ENCODE peak calls at places on chromosomes 7 and 10, in four cellular contexts. One of them, this sample, is unnamed.

GRCh38 chr10:35058686-35059085 is 31.5 kb downstream of the CUL2 start:
- DNase-seq in neuronal stem cell: no peak
- DNase-seq in activated CD4-positive, alpha-beta T cell treated with anti-CD3 and anti-CD28 coated beads, Interleukin-2, amount 50 U/mL, for 1 hour: no peak
- DNase-seq in nucleus accumbens: no peak
- DNase-seq in this sample: no peak

GRCh38 chr7:69781412-69781846 is 183.2 kb downstream of the AUTS2 start:
- DNase-seq in activated CD4-positive, alpha-beta T cell treated with anti-CD3 and anti-CD28 coated beads, Interleukin-2, amount 50 U/mL, for 1 hour: no peak
- DNase-seq in nucleus accumbens: no peak
- DNase-seq in neuronal stem cell: no peak
- DNase-seq in this sample: no peak

GRCh38 chr10:5508786-5509185 is 9.4 kb upstream of the CALML5 start:
- DNase-seq in neuronal stem cell: no peak
- DNase-seq in activated CD4-positive, alpha-beta T cell treated with anti-CD3 and anti-CD28 coated beads, Interleukin-2, amount 50 U/mL, for 1 hour: no peak
- DNase-seq in nucleus accumbens: no peak
- DNase-seq in this sample: no peak

GRCh38 chr10:72480861-72481260 is 126.1 kb upstream of the DNAJB12 start:
- DNase-seq in neuronal stem cell: no peak
- DNase-seq in activated CD4-positive, alpha-beta T cell treated with anti-CD3 and anti-CD28 coated beads, Interleukin-2, amount 50 U/mL, for 1 hour: no peak
- DNase-seq in nucleus accumbens: no peak
- DNase-seq in this sample: no peak

GRCh38 chr7:32479574-32480200 is 10.5 kb downstream of the LSM5 start:
- DNase-seq in nucleus accumbens: no peak
- DNase-seq in activated CD4-positive, alpha-beta T cell treated with anti-CD3 and anti-CD28 coated beads, Interleukin-2, amount 50 U/mL, for 1 hour: no peak
- DNase-seq in neuronal stem cell: no peak
- DNase-seq in this sample: no peak

GRCh38 chr7:88665892-88666514 is 93.5 kb upstream of the ZNF804B start:
- DNase-seq in activated CD4-positive, alpha-beta T cell treated with anti-CD3 and anti-CD28 coated beads, Interleukin-2, amount 50 U/mL, for 1 hour: no peak
- DNase-seq in neuronal stem cell: no peak
- DNase-seq in nucleus accumbens: no peak
- DNase-seq in this sample: no peak

GRCh38 chr10:92640110-92640509 is 47.2 kb downstream of the KIF11 start:
- DNase-seq in nucleus accumbens: no peak
- DNase-seq in activated CD4-positive, alpha-beta T cell treated with anti-CD3 and anti-CD28 coated beads, Interleukin-2, amount 50 U/mL, for 1 hour: no peak
- DNase-seq in neuronal stem cell: no peak
- DNase-seq in this sample: no peak

GRCh38 chr10:102400061-102400460 is 4.6 kb downstream of the NFKB2 start:
- DNase-seq in nucleus accumbens: no peak
- DNase-seq in activated CD4-positive, alpha-beta T cell treated with anti-CD3 and anti-CD28 coated beads, Interleukin-2, amount 50 U/mL, for 1 hour: no peak
- DNase-seq in neuronal stem cell: no peak
- DNase-seq in this sample: no peak

GRCh38 chr7:20650782-20651181 is 35.3 kb downstream of the ABCB5 start:
- DNase-seq in neuronal stem cell: no peak
- DNase-seq in nucleus accumbens: no peak
- DNase-seq in activated CD4-positive, alpha-beta T cell treated with anti-CD3 and anti-CD28 coated beads, Interleukin-2, amount 50 U/mL, for 1 hour: no peak
- DNase-seq in this sample: no peak

GRCh38 chr7:143355450-143356385 is 6.8 kb downstream of the FAM131B start:
- DNase-seq in nucleus accumbens: no peak
- DNase-seq in activated CD4-positive, alpha-beta T cell treated with anti-CD3 and anti-CD28 coated beads, Interleukin-2, amount 50 U/mL, for 1 hour: no peak
- DNase-seq in neuronal stem cell: no peak
- DNase-seq in this sample: no peak

GRCh38 chr10:11353229-11353896 is 258.1 kb downstream of the USP6NL start:
- DNase-seq in nucleus accumbens: no peak
- DNase-seq in activated CD4-positive, alpha-beta T cell treated with anti-CD3 and anti-CD28 coated beads, Interleukin-2, amount 50 U/mL, for 1 hour: no peak
- DNase-seq in neuronal stem cell: no peak
- DNase-seq in this sample: no peak

GRCh38 chr7:113100091-113100723 is 13.6 kb upstream of the GPR85 start:
- DNase-seq in nucleus accumbens: no peak
- DNase-seq in neuronal stem cell: no peak
- DNase-seq in activated CD4-positive, alpha-beta T cell treated with anti-CD3 and anti-CD28 coated beads, Interleukin-2, amount 50 U/mL, for 1 hour: no peak
- DNase-seq in this sample: no peak

GRCh38 chr7:116738378-116738777 is 66.4 kb downstream of the MET start:
- DNase-seq in neuronal stem cell: no peak
- DNase-seq in activated CD4-positive, alpha-beta T cell treated with anti-CD3 and anti-CD28 coated beads, Interleukin-2, amount 50 U/mL, for 1 hour: no peak
- DNase-seq in nucleus accumbens: no peak
- DNase-seq in this sample: no peak

GRCh38 chr7:119033641-119034040 is 809.1 kb downstream of the ANKRD7 start:
- DNase-seq in nucleus accumbens: no peak
- DNase-seq in neuronal stem cell: no peak
- DNase-seq in activated CD4-positive, alpha-beta T cell treated with anti-CD3 and anti-CD28 coated beads, Interleukin-2, amount 50 U/mL, for 1 hour: no peak
- DNase-seq in this sample: no peak

GRCh38 chr10:103284170-103284569 is 7.2 kb downstream of the INA start:
- DNase-seq in nucleus accumbens: no peak
- DNase-seq in activated CD4-positive, alpha-beta T cell treated with anti-CD3 and anti-CD28 coated beads, Interleukin-2, amount 50 U/mL, for 1 hour: no peak
- DNase-seq in neuronal stem cell: no peak
- DNase-seq in this sample: no peak

GRCh38 chr10:91462423-91462822 is 52.3 kb downstream of the HECTD2 start:
- DNase-seq in activated CD4-positive, alpha-beta T cell treated with anti-CD3 and anti-CD28 coated beads, Interleukin-2, amount 50 U/mL, for 1 hour: no peak
- DNase-seq in nucleus accumbens: no peak
- DNase-seq in neuronal stem cell: no peak
- DNase-seq in this sample: no peak

GRCh38 chr7:106737202-106737562 is 76.2 kb upstream of the CCDC71L start:
- DNase-seq in nucleus accumbens: no peak
- DNase-seq in activated CD4-positive, alpha-beta T cell treated with anti-CD3 and anti-CD28 coated beads, Interleukin-2, amount 50 U/mL, for 1 hour: no peak
- DNase-seq in neuronal stem cell: no peak
- DNase-seq in this sample: no peak

GRCh38 chr7:24963218-24963617 is 16.8 kb downstream of the OSBPL3 start:
- DNase-seq in activated CD4-positive, alpha-beta T cell treated with anti-CD3 and anti-CD28 coated beads, Interleukin-2, amount 50 U/mL, for 1 hour: peak
- DNase-seq in nucleus accumbens: peak
- DNase-seq in neuronal stem cell: no peak
- DNase-seq in this sample: peak

GRCh38 chr10:18659784-18660561 is 742 bp downstream of the ARL5B start:
- DNase-seq in neuronal stem cell: no peak
- DNase-seq in nucleus accumbens: no peak
- DNase-seq in activated CD4-positive, alpha-beta T cell treated with anti-CD3 and anti-CD28 coated beads, Interleukin-2, amount 50 U/mL, for 1 hour: no peak
- DNase-seq in this sample: no peak

GRCh38 chr10:4074559-4075407 is 289.8 kb upstream of the KLF6 start:
- DNase-seq in neuronal stem cell: no peak
- DNase-seq in activated CD4-positive, alpha-beta T cell treated with anti-CD3 and anti-CD28 coated beads, Interleukin-2, amount 50 U/mL, for 1 hour: no peak
- DNase-seq in nucleus accumbens: no peak
- DNase-seq in this sample: no peak

GRCh38 chr10:35219292-35219691 is 92.6 kb downstream of the CREM start:
- DNase-seq in neuronal stem cell: no peak
- DNase-seq in activated CD4-positive, alpha-beta T cell treated with anti-CD3 and anti-CD28 coated beads, Interleukin-2, amount 50 U/mL, for 1 hour: no peak
- DNase-seq in nucleus accumbens: no peak
- DNase-seq in this sample: no peak

GRCh38 chr10:121426307-121426706 is 171.9 kb downstream of the FGFR2 start:
- DNase-seq in nucleus accumbens: no peak
- DNase-seq in activated CD4-positive, alpha-beta T cell treated with anti-CD3 and anti-CD28 coated beads, Interleukin-2, amount 50 U/mL, for 1 hour: no peak
- DNase-seq in neuronal stem cell: no peak
- DNase-seq in this sample: no peak

GRCh38 chr7:12196386-12196785 is 14.7 kb upstream of the TMEM106B start:
- DNase-seq in nucleus accumbens: no peak
- DNase-seq in neuronal stem cell: no peak
- DNase-seq in activated CD4-positive, alpha-beta T cell treated with anti-CD3 and anti-CD28 coated beads, Interleukin-2, amount 50 U/mL, for 1 hour: no peak
- DNase-seq in this sample: no peak

GRCh38 chr10:127563718-127564553 is 14.8 kb downstream of the NPS start:
- DNase-seq in activated CD4-positive, alpha-beta T cell treated with anti-CD3 and anti-CD28 coated beads, Interleukin-2, amount 50 U/mL, for 1 hour: peak
- DNase-seq in nucleus accumbens: no peak
- DNase-seq in neuronal stem cell: no peak
- DNase-seq in this sample: no peak

GRCh38 chr10:76733441-76733840 is 904.2 kb downstream of the KCNMA1 start:
- DNase-seq in neuronal stem cell: no peak
- DNase-seq in nucleus accumbens: no peak
- DNase-seq in activated CD4-positive, alpha-beta T cell treated with anti-CD3 and anti-CD28 coated beads, Interleukin-2, amount 50 U/mL, for 1 hour: no peak
- DNase-seq in this sample: no peak

GRCh38 chr10:78388331-78389050 is 354.8 kb downstream of the RPS24 start:
- DNase-seq in neuronal stem cell: no peak
- DNase-seq in activated CD4-positive, alpha-beta T cell treated with anti-CD3 and anti-CD28 coated beads, Interleukin-2, amount 50 U/mL, for 1 hour: no peak
- DNase-seq in nucleus accumbens: no peak
- DNase-seq in this sample: no peak

GRCh38 chr7:52920977-52921376 is 114.5 kb upstream of the POM121L12 start:
- DNase-seq in neuronal stem cell: no peak
- DNase-seq in activated CD4-positive, alpha-beta T cell treated with anti-CD3 and anti-CD28 coated beads, Interleukin-2, amount 50 U/mL, for 1 hour: no peak
- DNase-seq in nucleus accumbens: no peak
- DNase-seq in this sample: no peak

GRCh38 chr7:34011017-34011680 is 105.8 kb downstream of the BMPER start:
- DNase-seq in nucleus accumbens: no peak
- DNase-seq in neuronal stem cell: no peak
- DNase-seq in activated CD4-positive, alpha-beta T cell treated with anti-CD3 and anti-CD28 coated beads, Interleukin-2, amount 50 U/mL, for 1 hour: no peak
- DNase-seq in this sample: no peak

GRCh38 chr7:47669178-47669878 is 87.4 kb upstream of the TNS3 start:
- DNase-seq in neuronal stem cell: no peak
- DNase-seq in activated CD4-positive, alpha-beta T cell treated with anti-CD3 and anti-CD28 coated beads, Interleukin-2, amount 50 U/mL, for 1 hour: no peak
- DNase-seq in nucleus accumbens: peak
- DNase-seq in this sample: no peak

GRCh38 chr7:128094686-128095085 is 63.4 kb upstream of the LRRC4 start:
- DNase-seq in activated CD4-positive, alpha-beta T cell treated with anti-CD3 and anti-CD28 coated beads, Interleukin-2, amount 50 U/mL, for 1 hour: no peak
- DNase-seq in neuronal stem cell: no peak
- DNase-seq in nucleus accumbens: no peak
- DNase-seq in this sample: no peak

GRCh38 chr10:31623466-31623865 is 304.4 kb downstream of the ZEB1 start:
- DNase-seq in neuronal stem cell: no peak
- DNase-seq in nucleus accumbens: no peak
- DNase-seq in activated CD4-positive, alpha-beta T cell treated with anti-CD3 and anti-CD28 coated beads, Interleukin-2, amount 50 U/mL, for 1 hour: no peak
- DNase-seq in this sample: no peak

GRCh38 chr7:151925446-151926335 is 30.6 kb upstream of the GALNTL5 start:
- DNase-seq in activated CD4-positive, alpha-beta T cell treated with anti-CD3 and anti-CD28 coated beads, Interleukin-2, amount 50 U/mL, for 1 hour: no peak
- DNase-seq in neuronal stem cell: no peak
- DNase-seq in nucleus accumbens: no peak
- DNase-seq in this sample: no peak

GRCh38 chr7:74306737-74307469 is 17.7 kb downstream of the CLIP2 start:
- DNase-seq in nucleus accumbens: no peak
- DNase-seq in neuronal stem cell: no peak
- DNase-seq in activated CD4-positive, alpha-beta T cell treated with anti-CD3 and anti-CD28 coated beads, Interleukin-2, amount 50 U/mL, for 1 hour: no peak
- DNase-seq in this sample: peak

GRCh38 chr10:18450298-18450697 is 201.1 kb downstream of the NSUN6 start:
- DNase-seq in nucleus accumbens: no peak
- DNase-seq in activated CD4-positive, alpha-beta T cell treated with anti-CD3 and anti-CD28 coated beads, Interleukin-2, amount 50 U/mL, for 1 hour: no peak
- DNase-seq in neuronal stem cell: no peak
- DNase-seq in this sample: no peak

GRCh38 chr10:619710-620109 is 69.8 kb downstream of the DIP2C start:
- DNase-seq in neuronal stem cell: no peak
- DNase-seq in activated CD4-positive, alpha-beta T cell treated with anti-CD3 and anti-CD28 coated beads, Interleukin-2, amount 50 U/mL, for 1 hour: no peak
- DNase-seq in nucleus accumbens: no peak
- DNase-seq in this sample: no peak

GRCh38 chr7:129376778-129377700 is 57.2 kb upstream of the STRIP2 start:
- DNase-seq in neuronal stem cell: no peak
- DNase-seq in nucleus accumbens: no peak
- DNase-seq in activated CD4-positive, alpha-beta T cell treated with anti-CD3 and anti-CD28 coated beads, Interleukin-2, amount 50 U/mL, for 1 hour: no peak
- DNase-seq in this sample: no peak

GRCh38 chr7:48875300-48875916 is 48.9 kb upstream of the CDC14C start:
- DNase-seq in activated CD4-positive, alpha-beta T cell treated with anti-CD3 and anti-CD28 coated beads, Interleukin-2, amount 50 U/mL, for 1 hour: no peak
- DNase-seq in neuronal stem cell: peak
- DNase-seq in nucleus accumbens: no peak
- DNase-seq in this sample: peak

GRCh38 chr10:629186-629998 is 60.1 kb downstream of the DIP2C start:
- DNase-seq in nucleus accumbens: no peak
- DNase-seq in activated CD4-positive, alpha-beta T cell treated with anti-CD3 and anti-CD28 coated beads, Interleukin-2, amount 50 U/mL, for 1 hour: no peak
- DNase-seq in neuronal stem cell: no peak
- DNase-seq in this sample: no peak